ENCODE peak calls at places on chromosome 4, in four cellular contexts. U is psoas muscle; K is CD4-positive, CD25-positive, alpha-beta regulatory T cell; F is mesenchymal stem cell. G is an unnamed sample. For H3K4me1 and H3K36me3, the result is how much of the 10 kb centered on the place peaks cover.

GRCh38 chr4:65747386-65747785 is 77.1 kb upstream of the EPHA5 start:
- DNase-seq in U (no peak), K (no peak), F (peak), G (no peak)

GRCh38 chr4:150297861-150298474 is 219.7 kb downstream of the DCLK2 start:
- DNase-seq in U (no peak), K (no peak), F (peak), G (no peak)

GRCh38 chr4:86775061-86775460 is 74.1 kb downstream of the SLC10A6 start:
- DNase-seq in U (no peak), K (no peak), F (no peak), G (no peak)

GRCh38 chr4:95446204-95446603 is 102.6 kb downstream of the UNC5C start:
- DNase-seq in U (no peak), K (no peak), F (no peak), G (no peak)

GRCh38 chr4:149552601-149553000 is 263.0 kb downstream of the IQCM start:
- DNase-seq in U (no peak), K (no peak), F (no peak), G (no peak)

GRCh38 chr4:38489924-38490639 is 173.9 kb upstream of the KLF3 start:
- DNase-seq in U (no peak), K (no peak), F (peak), G (no peak)

GRCh38 chr4:168634276-168634802 is 137.5 kb downstream of the PALLD start:
- DNase-seq in U (no peak), K (no peak), F (peak), G (no peak)

GRCh38 chr4:63036159-63036866 is 1372.9 kb downstream of the TECRL start:
- DNase-seq in U (no peak), K (no peak), F (no peak), G (no peak)

GRCh38 chr4:55675196-55675793 is 39.2 kb upstream of the NMU start:
- DNase-seq in U (no peak), K (no peak), F (no peak), G (no peak)

DNA sequence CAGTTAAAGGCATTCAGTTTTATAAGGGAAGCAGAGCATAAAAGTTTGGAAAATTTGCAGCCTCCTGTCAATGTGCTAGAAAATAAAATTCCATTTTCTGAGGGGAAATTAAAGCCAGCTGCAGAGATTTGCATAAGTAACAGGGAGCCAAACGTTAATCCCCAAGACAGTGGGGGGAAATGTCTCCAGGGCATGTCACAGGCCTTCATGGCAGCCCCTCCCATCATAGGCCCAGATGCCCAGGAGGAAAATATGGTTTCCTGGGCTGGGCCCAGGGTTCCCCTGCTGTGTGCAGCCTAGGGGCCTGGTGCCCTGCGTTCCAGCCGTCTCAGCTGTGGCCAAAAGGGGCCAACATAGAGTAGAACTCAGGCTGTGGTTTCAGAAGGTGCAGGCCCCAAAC is 9.3 kb downstream of the RNF4 start:
- DNase-seq in U (no peak), K (no peak), F (no peak), G (no peak)
- H3K4me1 ChIP-seq in U (half or more), K (half or more), F (under half), G (under half)

DNA sequence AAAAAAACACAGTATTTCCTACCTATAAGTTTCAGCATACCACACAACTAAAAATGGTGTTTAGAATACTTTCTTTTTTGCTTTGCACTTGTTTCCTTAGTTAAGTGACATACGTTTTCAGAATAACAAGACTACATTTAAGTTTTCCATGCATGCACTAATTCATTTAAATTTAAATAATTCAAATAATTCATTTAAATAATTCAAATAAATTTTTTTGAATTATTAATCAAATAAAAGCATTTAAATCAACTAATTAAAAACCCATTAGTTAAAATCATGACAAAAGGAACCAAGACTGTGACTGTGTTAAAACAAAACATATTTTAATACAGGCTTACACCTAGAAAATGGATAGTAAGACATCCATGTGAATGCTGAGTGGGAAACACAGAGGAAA is 12.8 kb downstream of the ANXA5 start:
- DNase-seq in U (no peak), K (no peak), F (no peak), G (no peak)
- H3K36me3 ChIP-seq in U (under half), K (under half), F (half or more), G (under half)

GRCh38 chr4:47852121-47852520 is 14.3 kb upstream of the CORIN start:
- DNase-seq in U (no peak), K (no peak), F (peak), G (no peak)
- H3K4me3 ChIP-seq in U (no peak), K (no peak), F (no peak), G (no peak)

GRCh38 chr4:185839204-185839712 is 27.3 kb upstream of the SORBS2 start:
- DNase-seq in U (peak), K (no peak), F (peak), G (peak)
- H3K4me1 ChIP-seq in U (under half), K (under half), F (under half), G (under half)

GRCh38 chr4:128271551-128271950 is 16.1 kb downstream of the PGRMC2 start:
- DNase-seq in U (no peak), K (no peak), F (no peak), G (no peak)
- H3K36me3 ChIP-seq in U (under half), K (under half), F (half or more), G (under half)

DNA sequence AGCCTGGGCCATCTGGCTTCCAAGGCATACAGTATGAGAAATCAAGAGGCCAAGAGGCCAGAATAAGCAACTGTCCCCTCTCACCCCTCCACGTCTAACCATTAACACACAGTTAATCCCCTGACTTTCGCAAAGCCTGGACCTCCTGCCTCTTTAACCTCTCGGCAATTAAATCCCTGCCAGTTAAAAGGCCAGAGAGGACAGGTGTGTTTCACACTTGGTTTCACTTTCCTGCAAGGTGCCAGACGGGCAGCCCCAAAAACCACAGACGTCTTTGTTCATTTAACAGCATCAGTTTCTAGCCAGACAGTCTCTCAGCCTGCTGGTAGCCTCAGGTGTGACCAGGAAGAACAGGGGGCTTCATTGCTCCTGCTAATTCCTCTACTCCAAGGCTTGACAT is 91.1 kb upstream of the KIT start:
- DNase-seq in U (no peak), K (no peak), F (no peak), G (no peak)
- H3K4me3 ChIP-seq in U (no peak), K (no peak), F (no peak), G (no peak)

DNA sequence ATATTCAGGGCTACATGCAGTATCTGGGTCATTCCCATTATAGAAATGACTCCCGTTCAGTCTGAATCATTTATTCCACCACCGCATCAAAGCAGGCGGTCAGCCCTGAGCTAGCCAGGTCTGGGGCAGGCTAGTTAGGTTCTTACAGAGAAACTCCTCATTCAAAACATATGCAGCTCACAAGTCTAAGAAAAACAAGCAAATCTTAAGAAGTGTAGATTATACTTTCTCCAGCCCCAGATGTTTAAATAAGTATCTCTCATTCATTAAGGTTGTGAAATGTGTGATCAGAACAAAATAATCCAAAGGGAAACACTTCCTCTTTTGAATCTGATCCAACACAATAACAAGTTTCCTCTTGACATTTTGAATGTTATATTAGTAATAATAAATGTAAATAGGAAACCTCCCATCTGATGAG is 441.9 kb downstream of the INPP4B start:
- DNase-seq in U (peak), K (peak), F (peak), G (peak)
- H3K4me1 ChIP-seq in U (under half), K (half or more), F (under half), G (under half)

G was measured in aorta.